ENCODE peak calls at places on chromosomes 6 and 20, in six cellular contexts. One of them, this sample, is unnamed.
A peak's percentile ranks its signal among the peaks of the same experiment; 100 is the strongest.

GRCh38 chr20:20217626-20218025 is 150.3 kb upstream of the INSM1 start:
- DNase-seq in H1: no peak
- DNase-seq in Panc1: no peak
- DNase-seq in neural progenitor cell: peak; percentile 76
- DNase-seq in upper lobe of right lung: no peak
- DNase-seq in endothelial cell of umbilical vein: no peak
- DNase-seq in this sample: no peak

GRCh38 chr20:32976746-32977145 is 27.5 kb downstream of the SUN5 start:
- DNase-seq in neural progenitor cell: no peak
- DNase-seq in endothelial cell of umbilical vein: no peak
- DNase-seq in Panc1: no peak
- DNase-seq in H1: no peak
- DNase-seq in upper lobe of right lung: no peak
- DNase-seq in this sample: no peak

GRCh38 chr20:38673731-38674177 is 50.5 kb upstream of the SLC32A1 start:
- DNase-seq in endothelial cell of umbilical vein: peak; percentile 39
- DNase-seq in upper lobe of right lung: no peak
- DNase-seq in Panc1: no peak
- DNase-seq in neural progenitor cell: peak; percentile 49
- DNase-seq in H1: no peak
- DNase-seq in this sample: peak; percentile 30

GRCh38 chr6:25125736-25126135 is 153.4 kb upstream of the CARMIL1 start:
- DNase-seq in H1: no peak
- DNase-seq in endothelial cell of umbilical vein: no peak
- DNase-seq in neural progenitor cell: no peak
- DNase-seq in upper lobe of right lung: no peak
- DNase-seq in Panc1: no peak
- DNase-seq in this sample: no peak

GRCh38 chr6:134132494-134133141 is 80.2 kb upstream of the SLC2A12 start:
- DNase-seq in neural progenitor cell: no peak
- DNase-seq in endothelial cell of umbilical vein: no peak
- DNase-seq in Panc1: no peak
- DNase-seq in H1: no peak
- DNase-seq in upper lobe of right lung: no peak
- DNase-seq in this sample: no peak

GRCh38 chr6:150894935-150895686 is 29.6 kb downstream of the MTHFD1L start:
- DNase-seq in endothelial cell of umbilical vein: no peak
- DNase-seq in neural progenitor cell: peak; percentile 13
- DNase-seq in upper lobe of right lung: no peak
- DNase-seq in Panc1: no peak
- DNase-seq in H1: no peak
- DNase-seq in this sample: no peak

GRCh38 chr20:47432251-47433210 is 69.2 kb upstream of the NCOA3 start:
- DNase-seq in neural progenitor cell: no peak
- DNase-seq in Panc1: no peak
- DNase-seq in H1: no peak
- DNase-seq in upper lobe of right lung: peak; percentile 79
- DNase-seq in endothelial cell of umbilical vein: no peak
- DNase-seq in this sample: no peak

GRCh38 chr6:10441004-10441654 is 26.3 kb upstream of the TFAP2A start:
- DNase-seq in endothelial cell of umbilical vein: no peak
- DNase-seq in neural progenitor cell: no peak
- DNase-seq in upper lobe of right lung: no peak
- DNase-seq in H1: no peak
- DNase-seq in Panc1: no peak
- DNase-seq in this sample: no peak

DNA sequence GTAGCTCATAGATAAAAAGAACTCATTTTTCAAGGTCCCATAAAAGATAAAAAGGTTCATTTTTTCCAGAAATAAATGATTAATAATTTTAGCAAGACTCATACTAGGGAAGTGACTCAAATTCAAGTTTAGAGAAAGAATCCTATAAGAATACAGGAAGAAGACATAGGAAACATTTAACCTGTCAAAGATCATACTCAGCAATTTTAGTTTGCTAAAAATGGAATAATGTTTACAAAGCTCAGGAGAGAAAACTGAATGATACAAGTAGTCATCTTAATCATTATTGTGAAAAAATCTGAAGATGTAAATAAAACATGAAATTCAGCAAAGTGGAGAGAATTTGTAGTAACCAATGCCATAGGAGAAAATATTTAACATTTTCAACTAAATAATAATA is 926.6 kb downstream of the TBC1D32 start:
- DNase-seq in Panc1: no peak
- DNase-seq in H1: no peak
- DNase-seq in neural progenitor cell: no peak
- DNase-seq in endothelial cell of umbilical vein: no peak
- DNase-seq in upper lobe of right lung: no peak
- DNase-seq in this sample: no peak
- H3K27ac ChIP-seq in Panc1: no peak overlapping the region
- H3K27ac ChIP-seq in H1: no peak overlapping the region
- H3K27ac ChIP-seq in neural progenitor cell: no peak overlapping the region
- H3K27ac ChIP-seq in endothelial cell of umbilical vein: no peak overlapping the region
- H3K27ac ChIP-seq in upper lobe of right lung: no peak overlapping the region
- H3K27ac ChIP-seq in this sample: no peak overlapping the region

GRCh38 chr6:16752206-16752867 is 8.9 kb downstream of the ATXN1 start:
- DNase-seq in neural progenitor cell: no peak
- DNase-seq in Panc1: no peak
- DNase-seq in endothelial cell of umbilical vein: peak; percentile 91
- DNase-seq in H1: no peak
- DNase-seq in upper lobe of right lung: no peak
- DNase-seq in this sample: no peak

GRCh38 chr6:16751251-16751946 is 9.9 kb downstream of the ATXN1 start:
- DNase-seq in Panc1: no peak
- DNase-seq in endothelial cell of umbilical vein: no peak
- DNase-seq in upper lobe of right lung: no peak
- DNase-seq in neural progenitor cell: no peak
- DNase-seq in H1: no peak
- DNase-seq in this sample: no peak

GRCh38 chr6:16748028-16748319 is 13.3 kb downstream of the ATXN1 start:
- DNase-seq in endothelial cell of umbilical vein: no peak
- DNase-seq in upper lobe of right lung: no peak
- DNase-seq in Panc1: no peak
- DNase-seq in neural progenitor cell: no peak
- DNase-seq in H1: no peak
- DNase-seq in this sample: no peak

GRCh38 chr6:16749516-16750485 is 11.5 kb downstream of the ATXN1 start:
- DNase-seq in endothelial cell of umbilical vein: no peak
- DNase-seq in neural progenitor cell: no peak
- DNase-seq in H1: no peak
- DNase-seq in upper lobe of right lung: no peak
- DNase-seq in Panc1: no peak
- DNase-seq in this sample: no peak

GRCh38 chr6:16750566-16750965 is 10.7 kb downstream of the ATXN1 start:
- DNase-seq in endothelial cell of umbilical vein: no peak
- DNase-seq in neural progenitor cell: no peak
- DNase-seq in Panc1: no peak
- DNase-seq in upper lobe of right lung: no peak
- DNase-seq in H1: no peak
- DNase-seq in this sample: no peak
- TF ChIP-seq CTCF in endothelial cell of umbilical vein: no peak
- TF ChIP-seq CTCF in neural progenitor cell: no peak
- TF ChIP-seq CTCF in Panc1: no peak
- TF ChIP-seq CTCF in upper lobe of right lung: no peak
- TF ChIP-seq CTCF in H1: no peak
- TF ChIP-seq CTCF in this sample: no peak

GRCh38 chr6:141291322-141291721 is 841.4 kb upstream of the GJE1 start:
- DNase-seq in endothelial cell of umbilical vein: no peak
- DNase-seq in Panc1: no peak
- DNase-seq in H1: no peak
- DNase-seq in neural progenitor cell: no peak
- DNase-seq in upper lobe of right lung: no peak
- DNase-seq in this sample: no peak
- H3K36me3 ChIP-seq in endothelial cell of umbilical vein: no peaks in the 10 kb centered on the region
- H3K36me3 ChIP-seq in Panc1: no peaks in the 10 kb centered on the region
- H3K36me3 ChIP-seq in H1: no peaks in the 10 kb centered on the region
- H3K36me3 ChIP-seq in neural progenitor cell: no peaks in the 10 kb centered on the region
- H3K36me3 ChIP-seq in upper lobe of right lung: no peaks in the 10 kb centered on the region
- H3K36me3 ChIP-seq in this sample: no peaks in the 10 kb centered on the region

GRCh38 chr6:118810420-118811027 is 83.4 kb upstream of the ASF1A start:
- DNase-seq in endothelial cell of umbilical vein: no peak
- DNase-seq in upper lobe of right lung: no peak
- DNase-seq in H1: no peak
- DNase-seq in neural progenitor cell: no peak
- DNase-seq in Panc1: no peak
- DNase-seq in this sample: no peak
- H3K27ac ChIP-seq in endothelial cell of umbilical vein: no peak overlapping the region
- H3K27ac ChIP-seq in upper lobe of right lung: no peak overlapping the region
- H3K27ac ChIP-seq in H1: no peak overlapping the region
- H3K27ac ChIP-seq in neural progenitor cell: no peak overlapping the region
- H3K27ac ChIP-seq in Panc1: no peak overlapping the region
- H3K27ac ChIP-seq in this sample: no peak overlapping the region

GRCh38 chr6:143060354-143060805 is 309 bp upstream of the AIG1 start:
- DNase-seq in upper lobe of right lung: peak; percentile 93
- DNase-seq in endothelial cell of umbilical vein: peak; percentile 82
- DNase-seq in Panc1: no peak
- DNase-seq in H1: peak; percentile 87
- DNase-seq in neural progenitor cell: peak; percentile 93
- DNase-seq in this sample: peak; percentile 85
- TF ChIP-seq CTCF in upper lobe of right lung: peak; percentile 28
- TF ChIP-seq CTCF in endothelial cell of umbilical vein: no peak
- TF ChIP-seq CTCF in Panc1: peak; percentile 30
- TF ChIP-seq CTCF in H1: peak; percentile 29
- TF ChIP-seq CTCF in neural progenitor cell: peak; percentile 45
- TF ChIP-seq CTCF in this sample: peak; percentile 30

GRCh38 chr6:47116616-47117015 is 74.5 kb upstream of the ADGRF1 start:
- DNase-seq in Panc1: no peak
- DNase-seq in upper lobe of right lung: no peak
- DNase-seq in endothelial cell of umbilical vein: no peak
- DNase-seq in neural progenitor cell: no peak
- DNase-seq in H1: no peak
- DNase-seq in this sample: no peak
- H3K36me3 ChIP-seq in Panc1: no peaks in the 10 kb centered on the region
- H3K36me3 ChIP-seq in upper lobe of right lung: no peaks in the 10 kb centered on the region
- H3K36me3 ChIP-seq in endothelial cell of umbilical vein: no peaks in the 10 kb centered on the region
- H3K36me3 ChIP-seq in neural progenitor cell: no peaks in the 10 kb centered on the region
- H3K36me3 ChIP-seq in H1: no peaks in the 10 kb centered on the region
- H3K36me3 ChIP-seq in this sample: no peaks in the 10 kb centered on the region